ENCODE peak calls at places on chromosomes 5 and 9, in ten cellular contexts. One of them, this sample, is unnamed.
A peak's percentile ranks its signal among the peaks of the same experiment; 100 is the strongest.

GRCh38 chr5:132266031-132266835 is 8.7 kb downstream of the PDLIM4 start:
- DNase-seq in CD8-positive, alpha-beta T cell: no peak
- DNase-seq in ovary: no peak
- DNase-seq in left lung: no peak
- DNase-seq in heart left ventricle: peak; percentile 16
- DNase-seq in tibial artery: no peak
- DNase-seq in kidney epithelial cell: no peak
- DNase-seq in fibroblast of the aortic adventitia: no peak
- DNase-seq in type B pancreatic cell: peak; percentile 65
- DNase-seq in mesothelial cell of epicardium: no peak
- DNase-seq in this sample: no peak

GRCh38 chr9:71911908-71912325 is 478 bp downstream of the C9orf85 start:
- DNase-seq in left lung: no peak
- DNase-seq in fibroblast of the aortic adventitia: no peak
- DNase-seq in tibial artery: no peak
- DNase-seq in ovary: no peak
- DNase-seq in heart left ventricle: no peak
- DNase-seq in CD8-positive, alpha-beta T cell: no peak
- DNase-seq in kidney epithelial cell: no peak
- DNase-seq in type B pancreatic cell: no peak
- DNase-seq in mesothelial cell of epicardium: no peak
- DNase-seq in this sample: no peak

GRCh38 chr5:157558089-157558595 is 17.4 kb downstream of the ADAM19 start:
- DNase-seq in type B pancreatic cell: no peak
- DNase-seq in kidney epithelial cell: peak; percentile 77
- DNase-seq in fibroblast of the aortic adventitia: peak; percentile 75
- DNase-seq in mesothelial cell of epicardium: no peak
- DNase-seq in CD8-positive, alpha-beta T cell: no peak
- DNase-seq in ovary: no peak
- DNase-seq in tibial artery: no peak
- DNase-seq in heart left ventricle: no peak
- DNase-seq in left lung: no peak
- DNase-seq in this sample: no peak

GRCh38 chr5:74356009-74356695 is 284.4 kb downstream of the ENC1 start:
- DNase-seq in mesothelial cell of epicardium: no peak
- DNase-seq in ovary: no peak
- DNase-seq in left lung: no peak
- DNase-seq in heart left ventricle: no peak
- DNase-seq in type B pancreatic cell: no peak
- DNase-seq in CD8-positive, alpha-beta T cell: no peak
- DNase-seq in tibial artery: no peak
- DNase-seq in fibroblast of the aortic adventitia: no peak
- DNase-seq in kidney epithelial cell: no peak
- DNase-seq in this sample: no peak

GRCh38 chr5:6118691-6119090 is 259.7 kb downstream of the MED10 start:
- DNase-seq in kidney epithelial cell: no peak
- DNase-seq in fibroblast of the aortic adventitia: no peak
- DNase-seq in left lung: no peak
- DNase-seq in heart left ventricle: no peak
- DNase-seq in ovary: no peak
- DNase-seq in mesothelial cell of epicardium: no peak
- DNase-seq in CD8-positive, alpha-beta T cell: no peak
- DNase-seq in tibial artery: no peak
- DNase-seq in type B pancreatic cell: no peak
- DNase-seq in this sample: no peak

GRCh38 chr5:160477266-160477970 is 55.8 kb downstream of the PTTG1 start:
- DNase-seq in CD8-positive, alpha-beta T cell: no peak
- DNase-seq in kidney epithelial cell: no peak
- DNase-seq in type B pancreatic cell: no peak
- DNase-seq in mesothelial cell of epicardium: no peak
- DNase-seq in tibial artery: no peak
- DNase-seq in ovary: no peak
- DNase-seq in left lung: no peak
- DNase-seq in fibroblast of the aortic adventitia: no peak
- DNase-seq in heart left ventricle: no peak
- DNase-seq in this sample: no peak

GRCh38 chr5:38273626-38274025 is 15.3 kb downstream of the EGFLAM start:
- DNase-seq in kidney epithelial cell: no peak
- DNase-seq in CD8-positive, alpha-beta T cell: no peak
- DNase-seq in tibial artery: no peak
- DNase-seq in ovary: no peak
- DNase-seq in mesothelial cell of epicardium: no peak
- DNase-seq in heart left ventricle: no peak
- DNase-seq in left lung: no peak
- DNase-seq in fibroblast of the aortic adventitia: no peak
- DNase-seq in type B pancreatic cell: no peak
- DNase-seq in this sample: no peak

GRCh38 chr5:158824167-158824882 is 275.4 kb downstream of the EBF1 start:
- DNase-seq in mesothelial cell of epicardium: no peak
- DNase-seq in type B pancreatic cell: no peak
- DNase-seq in fibroblast of the aortic adventitia: no peak
- DNase-seq in heart left ventricle: no peak
- DNase-seq in CD8-positive, alpha-beta T cell: no peak
- DNase-seq in tibial artery: no peak
- DNase-seq in ovary: no peak
- DNase-seq in kidney epithelial cell: no peak
- DNase-seq in left lung: no peak
- DNase-seq in this sample: no peak

GRCh38 chr5:40406426-40407211 is 273.1 kb upstream of the PTGER4 start:
- DNase-seq in tibial artery: no peak
- DNase-seq in left lung: no peak
- DNase-seq in CD8-positive, alpha-beta T cell: no peak
- DNase-seq in fibroblast of the aortic adventitia: peak; percentile 37
- DNase-seq in kidney epithelial cell: no peak
- DNase-seq in mesothelial cell of epicardium: no peak
- DNase-seq in type B pancreatic cell: no peak
- DNase-seq in ovary: no peak
- DNase-seq in heart left ventricle: no peak
- DNase-seq in this sample: no peak

GRCh38 chr5:58983496-58983895 is 400.6 kb downstream of the RAB3C start:
- DNase-seq in CD8-positive, alpha-beta T cell: no peak
- DNase-seq in heart left ventricle: no peak
- DNase-seq in fibroblast of the aortic adventitia: no peak
- DNase-seq in type B pancreatic cell: no peak
- DNase-seq in kidney epithelial cell: peak; percentile 69
- DNase-seq in mesothelial cell of epicardium: no peak
- DNase-seq in tibial artery: no peak
- DNase-seq in ovary: no peak
- DNase-seq in left lung: no peak
- DNase-seq in this sample: no peak

GRCh38 chr5:58286741-58287140 is 173.1 kb downstream of the PLK2 start:
- DNase-seq in kidney epithelial cell: no peak
- DNase-seq in CD8-positive, alpha-beta T cell: no peak
- DNase-seq in fibroblast of the aortic adventitia: no peak
- DNase-seq in mesothelial cell of epicardium: no peak
- DNase-seq in heart left ventricle: no peak
- DNase-seq in ovary: no peak
- DNase-seq in type B pancreatic cell: no peak
- DNase-seq in left lung: no peak
- DNase-seq in tibial artery: no peak
- DNase-seq in this sample: no peak

DNA sequence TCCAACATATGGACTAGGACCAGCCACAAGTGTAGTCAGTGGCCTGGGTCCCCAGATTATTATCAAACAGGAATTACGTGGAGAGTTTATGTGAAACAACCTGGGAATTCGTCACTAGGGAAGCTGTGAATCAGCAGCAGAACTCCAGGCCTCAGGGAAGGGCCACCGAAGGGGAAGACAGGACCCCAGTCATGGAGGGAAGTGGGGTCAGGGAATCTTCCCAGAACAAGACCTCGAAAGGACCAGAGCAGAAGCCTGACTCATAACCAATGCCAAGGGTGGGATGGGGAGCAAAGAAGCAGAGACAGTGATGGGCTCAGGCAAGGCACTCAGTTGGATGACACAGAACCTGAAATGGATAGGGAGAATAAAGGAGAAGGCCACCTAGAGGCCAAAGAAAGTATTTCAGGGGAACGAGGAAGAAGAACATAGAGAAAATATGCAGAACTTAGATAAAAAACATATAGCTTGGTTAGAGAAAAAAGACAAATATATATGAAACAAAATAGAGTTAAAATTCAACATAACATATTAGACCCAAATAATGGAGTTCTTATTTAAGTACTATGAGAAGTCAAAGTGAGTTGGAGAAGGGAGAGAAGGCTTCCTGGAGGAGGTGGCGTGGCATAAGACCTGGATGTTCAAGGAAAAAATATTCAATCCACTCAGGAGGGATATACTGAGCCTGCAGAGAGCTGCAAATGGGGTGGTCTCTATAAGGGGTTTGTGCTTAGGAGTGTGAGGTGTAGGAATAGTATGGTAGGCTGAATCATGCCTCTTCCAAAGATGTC is 66.7 kb upstream of the CAST start:
- DNase-seq in tibial artery: no peak
- DNase-seq in kidney epithelial cell: no peak
- DNase-seq in CD8-positive, alpha-beta T cell: no peak
- DNase-seq in heart left ventricle: no peak
- DNase-seq in fibroblast of the aortic adventitia: peak; percentile 8
- DNase-seq in left lung: no peak
- DNase-seq in ovary: no peak
- DNase-seq in type B pancreatic cell: no peak
- DNase-seq in mesothelial cell of epicardium: no peak
- DNase-seq in this sample: no peak
- TF ChIP-seq CTCF in tibial artery: peak; percentile 20
- TF ChIP-seq CTCF in kidney epithelial cell: peak; percentile 24
- TF ChIP-seq CTCF in CD8-positive, alpha-beta T cell: peak; percentile 54
- TF ChIP-seq CTCF in heart left ventricle: peak; percentile 40
- TF ChIP-seq CTCF in fibroblast of the aortic adventitia: peak; percentile 42
- TF ChIP-seq CTCF in left lung: no peak
- TF ChIP-seq CTCF in ovary: no peak
- TF ChIP-seq CTCF in type B pancreatic cell: peak; percentile 64
- TF ChIP-seq CTCF in mesothelial cell of epicardium: peak; percentile 56
- TF ChIP-seq CTCF in this sample: peak; percentile 55

GRCh38 chr9:127283917-127284316 is 19.3 kb downstream of the GARNL3 start:
- DNase-seq in mesothelial cell of epicardium: no peak
- DNase-seq in left lung: no peak
- DNase-seq in type B pancreatic cell: no peak
- DNase-seq in tibial artery: peak; percentile 59
- DNase-seq in kidney epithelial cell: peak; percentile 9
- DNase-seq in CD8-positive, alpha-beta T cell: no peak
- DNase-seq in fibroblast of the aortic adventitia: peak; percentile 66
- DNase-seq in ovary: peak; percentile 35
- DNase-seq in heart left ventricle: no peak
- DNase-seq in this sample: no peak
- TF ChIP-seq CTCF in mesothelial cell of epicardium: no peak
- TF ChIP-seq CTCF in left lung: no peak
- TF ChIP-seq CTCF in type B pancreatic cell: no peak
- TF ChIP-seq CTCF in tibial artery: no peak
- TF ChIP-seq CTCF in kidney epithelial cell: peak; percentile 21
- TF ChIP-seq CTCF in CD8-positive, alpha-beta T cell: no peak
- TF ChIP-seq CTCF in fibroblast of the aortic adventitia: peak; percentile 57
- TF ChIP-seq CTCF in ovary: no peak
- TF ChIP-seq CTCF in heart left ventricle: peak; percentile 21
- TF ChIP-seq CTCF in this sample: no peak

DNA sequence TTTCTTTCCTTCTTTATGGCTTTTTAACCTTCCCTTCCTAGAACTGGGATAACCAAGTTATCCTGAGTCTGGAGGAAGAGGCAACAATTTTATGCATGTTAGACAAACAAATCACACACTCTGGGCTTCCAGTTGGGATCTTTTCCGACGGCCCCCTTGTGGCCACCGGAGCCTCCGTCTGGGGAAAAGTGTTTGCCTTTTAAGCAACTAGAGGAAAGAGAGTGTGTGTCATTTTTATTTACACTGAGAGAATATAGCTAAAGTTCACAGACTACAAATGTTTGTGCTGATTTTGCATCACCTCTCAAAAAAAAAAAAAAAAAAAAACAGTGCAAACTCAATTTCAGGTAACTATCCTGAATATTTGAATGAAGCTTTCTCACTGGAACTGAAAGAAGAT is 126.2 kb downstream of the SEMA6A start:
- DNase-seq in fibroblast of the aortic adventitia: no peak
- DNase-seq in tibial artery: no peak
- DNase-seq in type B pancreatic cell: no peak
- DNase-seq in mesothelial cell of epicardium: no peak
- DNase-seq in CD8-positive, alpha-beta T cell: no peak
- DNase-seq in left lung: no peak
- DNase-seq in ovary: no peak
- DNase-seq in kidney epithelial cell: no peak
- DNase-seq in heart left ventricle: no peak
- DNase-seq in this sample: no peak
- TF ChIP-seq CTCF in fibroblast of the aortic adventitia: no peak
- TF ChIP-seq CTCF in tibial artery: no peak
- TF ChIP-seq CTCF in type B pancreatic cell: peak; percentile 54
- TF ChIP-seq CTCF in mesothelial cell of epicardium: no peak
- TF ChIP-seq CTCF in CD8-positive, alpha-beta T cell: no peak
- TF ChIP-seq CTCF in left lung: no peak
- TF ChIP-seq CTCF in ovary: no peak
- TF ChIP-seq CTCF in kidney epithelial cell: no peak
- TF ChIP-seq CTCF in heart left ventricle: no peak
- TF ChIP-seq CTCF in this sample: no peak

GRCh38 chr9:14424983-14425382 is 111.0 kb upstream of the NFIB start:
- DNase-seq in CD8-positive, alpha-beta T cell: no peak
- DNase-seq in tibial artery: no peak
- DNase-seq in fibroblast of the aortic adventitia: no peak
- DNase-seq in kidney epithelial cell: no peak
- DNase-seq in type B pancreatic cell: no peak
- DNase-seq in ovary: no peak
- DNase-seq in mesothelial cell of epicardium: no peak
- DNase-seq in left lung: no peak
- DNase-seq in heart left ventricle: no peak
- DNase-seq in this sample: no peak

GRCh38 chr9:14424323-14424722 is 110.4 kb upstream of the NFIB start:
- DNase-seq in mesothelial cell of epicardium: no peak
- DNase-seq in tibial artery: no peak
- DNase-seq in CD8-positive, alpha-beta T cell: no peak
- DNase-seq in kidney epithelial cell: no peak
- DNase-seq in left lung: no peak
- DNase-seq in heart left ventricle: no peak
- DNase-seq in fibroblast of the aortic adventitia: no peak
- DNase-seq in ovary: no peak
- DNase-seq in type B pancreatic cell: no peak
- DNase-seq in this sample: no peak

GRCh38 chr9:14433293-14433818 is 119.4 kb upstream of the NFIB start:
- DNase-seq in fibroblast of the aortic adventitia: peak; percentile 80
- DNase-seq in heart left ventricle: no peak
- DNase-seq in left lung: no peak
- DNase-seq in kidney epithelial cell: no peak
- DNase-seq in ovary: no peak
- DNase-seq in tibial artery: no peak
- DNase-seq in mesothelial cell of epicardium: no peak
- DNase-seq in CD8-positive, alpha-beta T cell: no peak
- DNase-seq in type B pancreatic cell: no peak
- DNase-seq in this sample: no peak

GRCh38 chr9:14427419-14427818 is 113.5 kb upstream of the NFIB start:
- DNase-seq in kidney epithelial cell: no peak
- DNase-seq in fibroblast of the aortic adventitia: no peak
- DNase-seq in mesothelial cell of epicardium: no peak
- DNase-seq in left lung: no peak
- DNase-seq in ovary: no peak
- DNase-seq in type B pancreatic cell: no peak
- DNase-seq in CD8-positive, alpha-beta T cell: no peak
- DNase-seq in heart left ventricle: no peak
- DNase-seq in tibial artery: no peak
- DNase-seq in this sample: no peak

DNA sequence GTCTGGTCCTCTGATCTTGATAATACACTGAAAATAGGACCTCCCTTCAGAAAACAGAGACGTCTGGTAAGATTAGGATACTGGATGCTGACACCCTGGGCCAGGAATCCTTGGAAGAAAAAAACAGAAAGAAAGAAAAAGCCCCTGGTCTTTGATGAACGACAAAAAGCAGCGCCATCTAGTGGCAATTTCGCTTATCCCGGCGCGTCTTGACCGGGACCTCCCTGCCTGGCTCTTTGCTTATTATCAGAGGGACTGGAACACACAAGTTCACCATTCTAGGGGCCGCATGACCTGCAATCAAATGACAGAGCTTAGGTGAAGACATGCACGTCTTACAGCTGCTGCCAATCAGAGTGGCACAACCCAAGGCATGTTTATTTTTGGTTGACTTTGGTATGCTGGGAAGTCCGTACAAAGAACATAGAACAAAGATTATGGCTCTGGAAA is 114.9 kb upstream of the NFIB start:
- DNase-seq in type B pancreatic cell: peak; percentile 82
- DNase-seq in fibroblast of the aortic adventitia: peak; percentile 92
- DNase-seq in mesothelial cell of epicardium: peak; percentile 71
- DNase-seq in kidney epithelial cell: peak; percentile 23
- DNase-seq in CD8-positive, alpha-beta T cell: no peak
- DNase-seq in left lung: peak; percentile 60
- DNase-seq in ovary: peak; percentile 81
- DNase-seq in heart left ventricle: peak; percentile 77
- DNase-seq in tibial artery: peak; percentile 69
- DNase-seq in this sample: peak; percentile 87
- TF ChIP-seq CTCF in type B pancreatic cell: peak; percentile 92
- TF ChIP-seq CTCF in fibroblast of the aortic adventitia: peak; percentile 76
- TF ChIP-seq CTCF in mesothelial cell of epicardium: peak; percentile 92
- TF ChIP-seq CTCF in kidney epithelial cell: peak; percentile 77
- TF ChIP-seq CTCF in CD8-positive, alpha-beta T cell: peak; percentile 39
- TF ChIP-seq CTCF in left lung: peak; percentile 69
- TF ChIP-seq CTCF in ovary: peak; percentile 30
- TF ChIP-seq CTCF in heart left ventricle: peak; percentile 85
- TF ChIP-seq CTCF in tibial artery: peak; percentile 60
- TF ChIP-seq CTCF in this sample: peak; percentile 90